ENCODE peak calls at places on chromosome 14, in four cellular contexts. P, T, X and D are unnamed samples.

GRCh38 chr14:97625512-97625911 is 828.3 kb downstream of the VRK1 start:
- DNase-seq in P (no peak), T (no peak), X (no peak), D (no peak)

GRCh38 chr14:105536051-105536450 is 9.7 kb downstream of the TMEM121 start:
- DNase-seq in P (no peak), T (no peak), X (peak), D (no peak)

GRCh38 chr14:52678591-52678990 is 16.8 kb downstream of the ERO1A start:
- DNase-seq in P (no peak), T (no peak), X (no peak), D (no peak)

GRCh38 chr14:103624860-103625259 is 4.2 kb upstream of the KLC1 start:
- DNase-seq in P (peak), T (peak), X (peak), D (peak)

GRCh38 chr14:76419399-76419798 is 43.5 kb downstream of the ESRRB start:
- DNase-seq in P (no peak), T (no peak), X (no peak), D (no peak)

GRCh38 chr14:105439710-105440553 is 20.3 kb downstream of the MTA1 start:
- DNase-seq in P (no peak), T (no peak), X (no peak), D (peak)

GRCh38 chr14:61566537-61567225 is 128.6 kb upstream of the HIF1A start:
- DNase-seq in P (no peak), T (no peak), X (no peak), D (no peak)

GRCh38 chr14:75825147-75825592 is 156.6 kb downstream of the TGFB3 start:
- DNase-seq in P (peak), T (no peak), X (no peak), D (no peak)

GRCh38 chr14:19800282-19801117 is 3.1 kb upstream of the OR4N2 start:
- DNase-seq in P (no peak), T (no peak), X (no peak), D (no peak)

GRCh38 chr14:61512508-61512907 is 182.8 kb upstream of the HIF1A start:
- DNase-seq in P (no peak), T (no peak), X (no peak), D (no peak)

GRCh38 chr14:94867931-94868597 is 98.2 kb upstream of the GSC start:
- DNase-seq in P (no peak), T (no peak), X (no peak), D (no peak)

GRCh38 chr14:104515059-104515810 is 64.3 kb upstream of the C14orf180 start:
- DNase-seq in P (no peak), T (no peak), X (no peak), D (no peak)

GRCh38 chr14:25046301-25046943 is 3.5 kb downstream of the STXBP6 start:
- DNase-seq in P (no peak), T (no peak), X (no peak), D (no peak)

GRCh38 chr14:69005432-69006148 is 26.5 kb upstream of the ACTN1 start:
- DNase-seq in P (peak), T (peak), X (peak), D (peak)

GRCh38 chr14:104030958-104031357 is 54.5 kb upstream of the ASPG start:
- DNase-seq in P (no peak), T (no peak), X (no peak), D (no peak)

GRCh38 chr14:65062096-65063075 is 39.9 kb downstream of the MAX start:
- DNase-seq in P (no peak), T (no peak), X (no peak), D (no peak)

GRCh38 chr14:86782092-86782580 is 1210.8 kb downstream of the GALC start:
- DNase-seq in P (no peak), T (no peak), X (no peak), D (no peak)

GRCh38 chr14:104681689-104682074 is 7.7 kb upstream of the INF2 start:
- DNase-seq in P (peak), T (peak), X (peak), D (peak)

GRCh38 chr14:96267916-96268315 is 11.9 kb downstream of the BDKRB1 start:
- DNase-seq in P (no peak), T (no peak), X (peak), D (no peak)

GRCh38 chr14:91415794-91416743 is 1.6 kb downstream of the CCDC88C start:
- DNase-seq in P (no peak), T (no peak), X (no peak), D (peak)

GRCh38 chr14:68241862-68242490 is 422.4 kb downstream of the RAD51B start:
- DNase-seq in P (no peak), T (no peak), X (no peak), D (no peak)

GRCh38 chr14:104935955-104936354 is 11.3 kb downstream of the PLD4 start:
- DNase-seq in P (no peak), T (no peak), X (no peak), D (no peak)

GRCh38 chr14:21015312-21015711 is 9.5 kb downstream of the NDRG2 start:
- DNase-seq in P (no peak), T (no peak), X (no peak), D (no peak)
- TF ChIP-seq EP300 in P (no peak), T (no peak), X (no peak), D (no peak)

GRCh38 chr14:82837611-82838140 is 1304.0 kb upstream of the SEL1L start:
- DNase-seq in P (no peak), T (no peak), X (no peak), D (no peak)
- H3K4me3 ChIP-seq in P (no peak), T (no peak), X (no peak), D (no peak)

DNA sequence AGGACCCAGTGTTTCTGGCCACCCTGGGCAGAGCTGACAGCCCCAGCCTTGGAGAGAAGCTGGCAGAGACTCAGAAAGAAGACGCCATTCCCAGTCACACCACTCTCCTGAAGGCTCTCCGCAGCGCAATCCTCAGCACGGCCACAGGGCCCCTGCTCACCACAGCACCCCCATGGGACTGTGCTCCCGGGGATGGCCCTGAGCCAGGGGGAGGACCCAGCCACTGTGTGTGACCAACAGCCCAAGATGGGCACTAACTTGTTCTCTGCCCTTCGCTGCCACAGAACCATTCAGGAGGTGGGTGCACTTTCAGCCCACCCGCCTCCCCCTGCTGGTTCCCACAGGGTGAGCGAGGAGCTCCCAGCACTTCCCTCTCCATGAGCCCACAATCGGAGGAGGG is 57.1 kb downstream of the CCNK start:
- DNase-seq in P (no peak), T (no peak), X (no peak), D (peak)
- H3K27ac ChIP-seq in P (no peak), T (no peak), X (peak), D (no peak)

GRCh38 chr14:55562135-55562534 is 17.9 kb upstream of the KTN1 start:
- DNase-seq in P (no peak), T (no peak), X (no peak), D (no peak)

GRCh38 chr14:55553791-55554190 is 26.2 kb upstream of the KTN1 start:
- DNase-seq in P (no peak), T (no peak), X (no peak), D (no peak)

DNA sequence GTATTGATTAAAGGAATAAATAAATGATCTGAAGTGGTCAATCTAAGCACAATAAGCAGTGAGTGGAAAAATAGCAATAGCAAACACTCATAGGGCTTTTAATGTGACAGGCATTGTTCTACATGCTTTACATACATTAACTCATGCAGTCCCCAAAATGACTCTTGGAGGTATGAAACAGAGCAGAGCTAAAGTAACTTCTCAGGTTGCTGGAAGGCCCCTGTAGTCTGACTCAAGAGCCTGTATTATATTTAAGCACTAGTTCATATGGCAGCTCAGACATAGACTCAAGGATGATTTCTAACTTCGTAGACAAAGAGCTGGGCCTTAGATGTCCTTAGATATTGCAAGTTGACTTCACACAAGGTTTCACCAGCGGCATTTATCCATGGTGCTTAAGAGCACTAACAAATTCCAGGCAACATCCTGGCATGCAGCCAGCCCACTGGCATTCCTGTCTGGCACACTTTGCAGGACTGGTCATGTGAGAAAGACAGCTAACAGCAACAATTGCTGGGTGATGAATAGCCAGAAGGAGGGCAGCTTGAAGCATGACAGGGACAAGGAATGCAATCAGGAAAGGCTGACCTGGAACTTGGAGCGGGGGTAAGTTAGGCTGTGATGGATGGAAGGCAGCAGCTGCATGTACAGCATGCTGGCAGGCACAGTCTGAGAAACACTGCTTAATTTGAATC is 22.9 kb upstream of the KTN1 start:
- DNase-seq in P (no peak), T (peak), X (peak), D (no peak)
- TF ChIP-seq EP300 in P (no peak), T (no peak), X (peak), D (no peak)

GRCh38 chr14:50360851-50361250 is 35.8 kb downstream of the CDKL1 start:
- DNase-seq in P (no peak), T (no peak), X (no peak), D (no peak)

GRCh38 chr14:50357124-50357523 is 39.6 kb downstream of the CDKL1 start:
- DNase-seq in P (no peak), T (no peak), X (no peak), D (no peak)

GRCh38 chr14:50359631-50360030 is 37.0 kb downstream of the CDKL1 start:
- DNase-seq in P (no peak), T (no peak), X (no peak), D (no peak)

GRCh38 chr14:50357753-50358380 is 38.8 kb downstream of the CDKL1 start:
- DNase-seq in P (no peak), T (no peak), X (no peak), D (no peak)

DNA sequence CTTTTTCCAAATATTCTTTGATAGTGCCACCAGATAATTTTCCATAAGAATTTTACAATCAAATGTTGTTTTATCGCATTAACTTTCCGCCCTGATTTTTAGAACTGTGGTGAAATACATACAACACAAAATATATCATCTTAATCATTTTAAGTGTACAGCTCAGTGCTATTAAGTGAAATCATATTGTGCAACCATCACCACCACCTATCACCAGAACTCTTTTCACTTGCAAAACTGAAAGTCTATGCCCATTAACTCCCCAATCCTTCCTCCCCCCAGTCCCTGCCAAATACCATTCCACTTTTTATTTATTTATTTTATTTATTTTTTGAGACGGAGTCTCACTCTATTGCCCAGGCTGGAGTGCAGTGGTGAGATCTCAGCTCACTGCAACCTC is 36.6 kb downstream of the CDKL1 start:
- DNase-seq in P (no peak), T (no peak), X (no peak), D (no peak)
- H3K4me3 ChIP-seq in P (no peak), T (no peak), X (no peak), D (no peak)

GRCh38 chr14:72657214-72657921 is 236.5 kb downstream of the DPF3 start:
- DNase-seq in P (no peak), T (no peak), X (no peak), D (no peak)
- H3K27ac ChIP-seq in P (no peak), T (no peak), X (no peak), D (no peak)

DNA sequence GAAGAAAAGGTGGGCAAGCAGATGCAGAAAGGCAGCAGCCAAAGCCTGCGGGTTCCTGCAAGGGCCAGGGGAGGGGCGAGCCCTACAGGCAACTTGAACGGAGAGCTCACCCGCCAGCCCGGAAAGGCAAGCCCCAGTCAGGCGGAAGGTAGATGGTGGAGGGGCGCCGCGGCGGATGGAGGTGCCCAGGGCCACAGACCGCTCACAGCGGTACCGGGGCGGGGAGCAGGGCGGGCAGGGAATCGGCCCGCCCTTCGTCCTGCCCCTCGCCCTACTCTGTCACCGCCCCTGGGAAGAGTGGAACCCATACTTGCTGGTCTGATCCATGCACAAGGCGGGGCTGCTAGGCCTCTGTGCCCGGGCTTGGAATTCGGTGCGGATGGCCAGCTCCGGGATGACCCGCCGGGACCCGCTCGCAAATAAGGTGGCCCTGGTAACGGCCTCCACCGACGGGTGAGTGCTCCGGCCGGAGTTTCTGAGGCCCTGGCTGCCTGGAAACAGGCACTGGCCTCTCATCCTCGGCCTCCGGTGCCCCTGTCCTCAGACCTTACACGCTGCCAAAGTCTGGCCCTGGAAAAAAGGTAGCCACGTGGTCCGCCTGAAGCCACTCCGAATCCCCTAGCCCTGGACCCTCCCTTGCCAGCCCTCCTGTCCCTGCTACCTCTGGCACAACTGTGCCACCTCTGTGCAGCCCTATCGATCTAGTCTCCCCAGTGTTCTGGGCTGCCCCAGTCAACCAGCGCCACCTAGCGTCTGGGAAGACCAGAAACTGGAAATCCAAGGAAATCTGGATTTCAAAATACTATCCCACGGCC is at the start of gene DHRS4:
- DNase-seq in P (peak), T (peak), X (peak), D (peak)
- TF ChIP-seq EP300 in P (no peak), T (no peak), X (no peak), D (no peak)